ENCODE peak calls at places on chromosomes 2 and 18, in six cellular contexts. O, C, B, Z, X and P are unnamed samples.

GRCh38 chr2:190809139-190809764 is 71.4 kb upstream of the GLS start:
- DNase-seq in Z (no peak), C (no peak), X (peak; percentile 34), O (no peak), B (no peak), P (no peak)

GRCh38 chr2:230910546-230911135 is 14.4 kb downstream of the GPR55 start:
- DNase-seq in C (no peak), B (no peak), Z (no peak), O (no peak), X (no peak), P (no peak)

GRCh38 chr2:33777791-33778190 is 178.7 kb upstream of the FAM98A start:
- DNase-seq in X (no peak), O (no peak), Z (no peak), B (no peak), C (no peak), P (no peak)

GRCh38 chr2:231189571-231190495 is 8.6 kb upstream of the ARMC9 start:
- DNase-seq in Z (no peak), O (no peak), B (no peak), X (no peak), C (no peak), P (no peak)

GRCh38 chr2:9770308-9771100 is 72.8 kb upstream of the TAF1B start:
- DNase-seq in O (peak; percentile 78), B (peak; percentile 71), Z (peak; percentile 58), X (peak; percentile 65), C (peak; percentile 72), P (peak; percentile 23)

GRCh38 chr2:151869296-151869695 is 41.1 kb upstream of the ARL5A start:
- DNase-seq in Z (no peak), C (no peak), B (no peak), X (no peak), O (no peak), P (no peak)

GRCh38 chr2:128378231-128379020 is 59.8 kb upstream of the HS6ST1 start:
- DNase-seq in O (no peak), B (no peak), X (no peak), C (no peak), Z (no peak), P (no peak)

GRCh38 chr18:60471652-60472051 is 99.1 kb upstream of the MC4R start:
- DNase-seq in O (no peak), Z (no peak), X (no peak), C (peak; percentile 36), B (no peak), P (no peak)

GRCh38 chr2:110114007-110114591 is 1.5 kb downstream of the MALL start:
- DNase-seq in X (peak; percentile 77), B (no peak), C (no peak), Z (no peak), O (no peak), P (no peak)

GRCh38 chr2:42195559-42195958 is 26.4 kb downstream of the EML4 start:
- DNase-seq in Z (no peak), O (no peak), C (peak; percentile 84), X (no peak), B (no peak), P (no peak)

GRCh38 chr18:12595571-12596255 is 62.2 kb downstream of the SPIRE1 start:
- DNase-seq in B (no peak), C (no peak), Z (no peak), X (no peak), O (no peak), P (no peak)

GRCh38 chr2:1187189-1187588 is 226.1 kb upstream of the TPO start:
- DNase-seq in C (no peak), B (no peak), O (no peak), X (no peak), Z (no peak), P (no peak)

GRCh38 chr18:36628435-36629094 is 200.2 kb downstream of the TPGS2 start:
- DNase-seq in X (no peak), Z (no peak), B (no peak), C (peak; percentile 75), O (no peak), P (no peak)

GRCh38 chr2:1581965-1582625 is 162.2 kb downstream of the PXDN start:
- DNase-seq in O (no peak), C (no peak), X (no peak), B (no peak), Z (no peak), P (no peak)

GRCh38 chr2:165745916-165746315 is 48.1 kb downstream of the GALNT3 start:
- DNase-seq in X (no peak), O (no peak), C (peak; percentile 43), Z (no peak), B (peak; percentile 24), P (no peak)

GRCh38 chr2:118202707-118203303 is 114.5 kb downstream of the INSIG2 start:
- DNase-seq in B (no peak), Z (peak; percentile 49), O (peak; percentile 72), X (peak; percentile 59), C (peak; percentile 43), P (peak; percentile 33)

GRCh38 chr2:144448389-144449027 is 71.4 kb downstream of the ZEB2 start:
- DNase-seq in Z (no peak), C (no peak), X (no peak), B (no peak), O (no peak), P (no peak)

GRCh38 chr2:215410932-215411285 is 25.0 kb downstream of the FN1 start:
- DNase-seq in C (peak; percentile 92), B (no peak), X (peak; percentile 28), Z (no peak), O (no peak), P (no peak)

GRCh38 chr2:237322564-237322963 is 91.4 kb downstream of the COL6A3 start:
- DNase-seq in Z (no peak), C (no peak), B (no peak), O (peak; percentile 12), X (peak; percentile 71), P (no peak)

GRCh38 chr2:230877737-230878598 is 13.2 kb downstream of the ITM2C start:
- DNase-seq in O (no peak), C (no peak), Z (peak; percentile 35), B (no peak), X (no peak), P (peak; percentile 33)

GRCh38 chr18:2146092-2146491 is 425.2 kb downstream of the METTL4 start:
- DNase-seq in Z (no peak), B (no peak), O (no peak), C (no peak), X (no peak), P (no peak)

GRCh38 chr2:36708119-36708741 is 11.7 kb downstream of the VIT start:
- DNase-seq in B (no peak), Z (no peak), C (peak; percentile 44), X (no peak), O (no peak), P (no peak)

GRCh38 chr2:24586955-24587354 is 95.9 kb downstream of the NCOA1 start:
- DNase-seq in O (no peak), Z (no peak), X (no peak), B (no peak), C (no peak), P (peak; percentile 6)

GRCh38 chr2:40405440-40405839 is 46.5 kb downstream of the SLC8A1 start:
- DNase-seq in B (no peak), C (no peak), O (no peak), Z (no peak), X (no peak), P (no peak)

GRCh38 chr2:230640540-230641011 is 72.1 kb upstream of the CAB39 start:
- DNase-seq in B (no peak), X (no peak), O (no peak), C (peak; percentile 51), Z (no peak), P (no peak)

GRCh38 chr2:120763516-120763915 is 27.8 kb downstream of the GLI2 start:
- DNase-seq in B (no peak), O (no peak), Z (no peak), C (peak; percentile 40), X (no peak), P (no peak)

GRCh38 chr18:22546905-22547304 is 129.2 kb upstream of the CTAGE1 start:
- DNase-seq in X (no peak), Z (no peak), O (no peak), B (no peak), C (no peak), P (no peak)

GRCh38 chr2:57726294-57726693 is 320.3 kb upstream of the VRK2 start:
- DNase-seq in B (no peak), O (no peak), C (no peak), X (no peak), Z (no peak), P (no peak)

GRCh38 chr2:98822301-98823164 is 91.6 kb upstream of the MGAT4A start:
- DNase-seq in O (no peak), X (no peak), Z (peak; percentile 69), B (peak; percentile 49), C (no peak), P (peak; percentile 45)

GRCh38 chr18:79841936-79842335 is 44.2 kb downstream of the KCNG2 start:
- DNase-seq in C (no peak), Z (no peak), X (no peak), O (no peak), B (no peak), P (no peak)